ENCODE peak calls at places on chromosome 17, in ten cellular contexts. One of them, this sample, is unnamed.

GRCh38 chr17:80455784-80456183 is 20.6 kb downstream of the NPTX1 start:
- DNase-seq in spleen: no peak
- DNase-seq in AG09309: no peak
- DNase-seq in PC-3: no peak
- DNase-seq in Peyer's patch: no peak
- DNase-seq in sigmoid colon: no peak
- DNase-seq in thoracic aorta: no peak
- DNase-seq in endothelial cell: no peak
- DNase-seq in kidney: no peak
- DNase-seq in foreskin fibroblast: peak
- DNase-seq in this sample: no peak

GRCh38 chr17:37820313-37821024 is 75.6 kb upstream of the HNF1B start:
- DNase-seq in endothelial cell: no peak
- DNase-seq in spleen: no peak
- DNase-seq in kidney: no peak
- DNase-seq in AG09309: no peak
- DNase-seq in PC-3: no peak
- DNase-seq in foreskin fibroblast: no peak
- DNase-seq in Peyer's patch: no peak
- DNase-seq in thoracic aorta: no peak
- DNase-seq in sigmoid colon: no peak
- DNase-seq in this sample: no peak

GRCh38 chr17:29571883-29572681 is 3.6 kb downstream of the TP53I13 start:
- DNase-seq in Peyer's patch: peak
- DNase-seq in sigmoid colon: peak
- DNase-seq in kidney: peak
- DNase-seq in thoracic aorta: no peak
- DNase-seq in AG09309: no peak
- DNase-seq in foreskin fibroblast: peak
- DNase-seq in endothelial cell: no peak
- DNase-seq in spleen: peak
- DNase-seq in PC-3: no peak
- DNase-seq in this sample: peak

GRCh38 chr17:14719942-14720341 is 419.1 kb downstream of the HS3ST3B1 start:
- DNase-seq in sigmoid colon: no peak
- DNase-seq in spleen: no peak
- DNase-seq in endothelial cell: no peak
- DNase-seq in AG09309: no peak
- DNase-seq in Peyer's patch: no peak
- DNase-seq in thoracic aorta: no peak
- DNase-seq in foreskin fibroblast: no peak
- DNase-seq in PC-3: peak
- DNase-seq in kidney: no peak
- DNase-seq in this sample: no peak

GRCh38 chr17:77741109-77741508 is 217.4 kb upstream of the TNRC6C start:
- DNase-seq in kidney: no peak
- DNase-seq in PC-3: peak
- DNase-seq in Peyer's patch: no peak
- DNase-seq in endothelial cell: no peak
- DNase-seq in thoracic aorta: no peak
- DNase-seq in sigmoid colon: peak
- DNase-seq in spleen: peak
- DNase-seq in foreskin fibroblast: peak
- DNase-seq in AG09309: no peak
- DNase-seq in this sample: no peak

GRCh38 chr17:13967416-13967815 is 101.9 kb upstream of the COX10 start:
- DNase-seq in thoracic aorta: no peak
- DNase-seq in foreskin fibroblast: no peak
- DNase-seq in AG09309: no peak
- DNase-seq in sigmoid colon: no peak
- DNase-seq in PC-3: no peak
- DNase-seq in spleen: no peak
- DNase-seq in kidney: no peak
- DNase-seq in endothelial cell: no peak
- DNase-seq in Peyer's patch: no peak
- DNase-seq in this sample: no peak

GRCh38 chr17:46078675-46079074 is 79.6 kb downstream of the STH start:
- DNase-seq in endothelial cell: no peak
- DNase-seq in sigmoid colon: no peak
- DNase-seq in thoracic aorta: no peak
- DNase-seq in PC-3: no peak
- DNase-seq in foreskin fibroblast: no peak
- DNase-seq in AG09309: no peak
- DNase-seq in Peyer's patch: no peak
- DNase-seq in kidney: no peak
- DNase-seq in spleen: no peak
- DNase-seq in this sample: no peak

GRCh38 chr17:57534863-57535651 is 210.0 kb downstream of the CCDC182 start:
- DNase-seq in endothelial cell: no peak
- DNase-seq in Peyer's patch: no peak
- DNase-seq in kidney: no peak
- DNase-seq in spleen: no peak
- DNase-seq in AG09309: no peak
- DNase-seq in sigmoid colon: no peak
- DNase-seq in thoracic aorta: no peak
- DNase-seq in foreskin fibroblast: no peak
- DNase-seq in PC-3: no peak
- DNase-seq in this sample: no peak

GRCh38 chr17:69728816-69729215 is 314.3 kb downstream of the MAP2K6 start:
- DNase-seq in foreskin fibroblast: no peak
- DNase-seq in thoracic aorta: no peak
- DNase-seq in kidney: no peak
- DNase-seq in sigmoid colon: no peak
- DNase-seq in spleen: no peak
- DNase-seq in endothelial cell: no peak
- DNase-seq in AG09309: no peak
- DNase-seq in PC-3: no peak
- DNase-seq in Peyer's patch: no peak
- DNase-seq in this sample: no peak

GRCh38 chr17:16287563-16288027 is 65.7 kb downstream of the CENPV start:
- DNase-seq in thoracic aorta: no peak
- DNase-seq in AG09309: peak
- DNase-seq in endothelial cell: no peak
- DNase-seq in foreskin fibroblast: peak
- DNase-seq in sigmoid colon: no peak
- DNase-seq in Peyer's patch: no peak
- DNase-seq in spleen: no peak
- DNase-seq in kidney: no peak
- DNase-seq in PC-3: peak
- DNase-seq in this sample: no peak

GRCh38 chr17:39915559-39915958 is 2.9 kb downstream of the GSDMB start:
- DNase-seq in spleen: no peak
- DNase-seq in endothelial cell: no peak
- DNase-seq in PC-3: no peak
- DNase-seq in AG09309: no peak
- DNase-seq in foreskin fibroblast: no peak
- DNase-seq in Peyer's patch: no peak
- DNase-seq in thoracic aorta: no peak
- DNase-seq in kidney: no peak
- DNase-seq in sigmoid colon: no peak
- DNase-seq in this sample: no peak

GRCh38 chr17:39919087-39919683 is 750 bp upstream of the GSDMB start:
- DNase-seq in PC-3: no peak
- DNase-seq in sigmoid colon: no peak
- DNase-seq in Peyer's patch: peak
- DNase-seq in spleen: no peak
- DNase-seq in thoracic aorta: no peak
- DNase-seq in kidney: no peak
- DNase-seq in AG09309: no peak
- DNase-seq in foreskin fibroblast: no peak
- DNase-seq in endothelial cell: no peak
- DNase-seq in this sample: no peak

GRCh38 chr17:39913989-39914388 is 4.4 kb downstream of the GSDMB start:
- DNase-seq in foreskin fibroblast: no peak
- DNase-seq in Peyer's patch: no peak
- DNase-seq in PC-3: no peak
- DNase-seq in kidney: no peak
- DNase-seq in spleen: no peak
- DNase-seq in sigmoid colon: no peak
- DNase-seq in AG09309: no peak
- DNase-seq in endothelial cell: no peak
- DNase-seq in thoracic aorta: no peak
- DNase-seq in this sample: no peak

GRCh38 chr17:39920218-39921210 is 2.1 kb upstream of the GSDMB start:
- DNase-seq in Peyer's patch: peak
- DNase-seq in sigmoid colon: no peak
- DNase-seq in foreskin fibroblast: no peak
- DNase-seq in PC-3: no peak
- DNase-seq in spleen: peak
- DNase-seq in kidney: peak
- DNase-seq in AG09309: no peak
- DNase-seq in thoracic aorta: no peak
- DNase-seq in endothelial cell: no peak
- DNase-seq in this sample: no peak

DNA sequence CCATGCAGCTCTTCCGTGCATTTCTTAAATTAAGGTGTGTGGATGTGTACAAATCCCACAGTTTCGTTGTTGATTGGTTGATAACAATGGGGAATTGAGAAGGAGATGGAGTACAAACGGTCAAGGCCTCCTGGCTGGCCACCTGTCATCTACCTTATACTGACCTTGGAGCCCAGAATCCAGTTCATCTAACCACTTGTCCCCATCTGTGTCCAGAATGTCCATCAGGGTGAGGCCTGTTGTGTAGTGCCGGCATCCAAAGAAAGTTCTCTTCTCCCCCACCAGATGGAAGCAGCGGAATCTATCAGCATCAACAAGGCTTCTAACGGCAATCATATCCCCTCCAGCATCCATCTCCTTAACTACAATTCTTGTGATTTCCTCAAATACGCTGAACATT is 1.5 kb downstream of the GSDMB start:
- DNase-seq in thoracic aorta: no peak
- DNase-seq in endothelial cell: no peak
- DNase-seq in kidney: no peak
- DNase-seq in foreskin fibroblast: peak
- DNase-seq in PC-3: no peak
- DNase-seq in AG09309: no peak
- DNase-seq in sigmoid colon: no peak
- DNase-seq in Peyer's patch: peak
- DNase-seq in spleen: no peak
- DNase-seq in this sample: no peak
- TF ChIP-seq CTCF in thoracic aorta: no peak
- TF ChIP-seq CTCF in endothelial cell: no peak
- TF ChIP-seq CTCF in kidney: no peak
- TF ChIP-seq CTCF in foreskin fibroblast: peak
- TF ChIP-seq CTCF in PC-3: peak
- TF ChIP-seq CTCF in AG09309: peak
- TF ChIP-seq CTCF in sigmoid colon: no peak
- TF ChIP-seq CTCF in Peyer's patch: no peak
- TF ChIP-seq CTCF in spleen: no peak
- TF ChIP-seq CTCF in this sample: no peak

GRCh38 chr17:1629647-1630310 is 1.1 kb upstream of the SLC43A2 start:
- DNase-seq in Peyer's patch: peak
- DNase-seq in foreskin fibroblast: peak
- DNase-seq in AG09309: no peak
- DNase-seq in spleen: peak
- DNase-seq in thoracic aorta: no peak
- DNase-seq in sigmoid colon: peak
- DNase-seq in PC-3: peak
- DNase-seq in kidney: peak
- DNase-seq in endothelial cell: peak
- DNase-seq in this sample: peak
- TF ChIP-seq CTCF in Peyer's patch: peak
- TF ChIP-seq CTCF in foreskin fibroblast: peak
- TF ChIP-seq CTCF in AG09309: peak
- TF ChIP-seq CTCF in spleen: peak
- TF ChIP-seq CTCF in thoracic aorta: peak
- TF ChIP-seq CTCF in sigmoid colon: peak
- TF ChIP-seq CTCF in PC-3: peak
- TF ChIP-seq CTCF in kidney: peak
- TF ChIP-seq CTCF in endothelial cell: peak
- TF ChIP-seq CTCF in this sample: no peak

DNA sequence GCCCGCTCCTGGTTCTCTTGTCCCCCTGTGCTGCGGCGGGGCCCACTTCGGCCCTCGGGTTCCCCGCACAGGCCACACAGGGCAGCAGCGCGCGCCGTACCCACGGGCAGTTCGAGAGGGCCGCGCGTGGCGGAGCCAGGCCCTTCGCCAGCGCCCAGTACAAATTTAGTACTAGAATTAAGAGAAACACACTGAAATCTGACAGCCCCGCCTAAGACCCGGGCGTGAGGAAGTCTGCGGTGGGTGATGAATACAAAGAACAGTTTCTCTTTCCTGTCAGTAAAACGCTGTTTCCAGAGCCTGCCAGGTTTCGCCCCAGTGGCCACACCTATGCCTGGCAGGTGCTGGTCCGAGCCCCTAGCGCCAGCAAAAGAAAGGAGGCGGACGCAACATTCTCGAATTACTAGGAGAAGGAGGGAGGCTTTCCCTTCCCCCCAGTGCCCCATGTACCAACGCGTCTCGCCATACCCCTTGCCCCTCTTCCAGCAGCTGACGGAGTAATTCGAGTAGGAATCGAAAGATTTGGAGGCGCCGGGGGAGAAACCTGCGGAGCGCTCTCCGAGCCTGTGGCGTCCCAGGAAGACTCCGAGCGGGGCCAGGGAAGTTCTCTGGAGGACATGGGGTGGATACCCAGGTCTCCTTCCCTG is 591 bp upstream of the SLFN5 start:
- DNase-seq in AG09309: no peak
- DNase-seq in kidney: peak
- DNase-seq in sigmoid colon: peak
- DNase-seq in foreskin fibroblast: peak
- DNase-seq in spleen: peak
- DNase-seq in endothelial cell: peak
- DNase-seq in thoracic aorta: no peak
- DNase-seq in Peyer's patch: peak
- DNase-seq in PC-3: peak
- DNase-seq in this sample: peak
- TF ChIP-seq CTCF in AG09309: peak
- TF ChIP-seq CTCF in kidney: peak
- TF ChIP-seq CTCF in sigmoid colon: no peak
- TF ChIP-seq CTCF in foreskin fibroblast: peak
- TF ChIP-seq CTCF in spleen: peak
- TF ChIP-seq CTCF in endothelial cell: no peak
- TF ChIP-seq CTCF in thoracic aorta: peak
- TF ChIP-seq CTCF in Peyer's patch: peak
- TF ChIP-seq CTCF in PC-3: peak
- TF ChIP-seq CTCF in this sample: no peak

DNA sequence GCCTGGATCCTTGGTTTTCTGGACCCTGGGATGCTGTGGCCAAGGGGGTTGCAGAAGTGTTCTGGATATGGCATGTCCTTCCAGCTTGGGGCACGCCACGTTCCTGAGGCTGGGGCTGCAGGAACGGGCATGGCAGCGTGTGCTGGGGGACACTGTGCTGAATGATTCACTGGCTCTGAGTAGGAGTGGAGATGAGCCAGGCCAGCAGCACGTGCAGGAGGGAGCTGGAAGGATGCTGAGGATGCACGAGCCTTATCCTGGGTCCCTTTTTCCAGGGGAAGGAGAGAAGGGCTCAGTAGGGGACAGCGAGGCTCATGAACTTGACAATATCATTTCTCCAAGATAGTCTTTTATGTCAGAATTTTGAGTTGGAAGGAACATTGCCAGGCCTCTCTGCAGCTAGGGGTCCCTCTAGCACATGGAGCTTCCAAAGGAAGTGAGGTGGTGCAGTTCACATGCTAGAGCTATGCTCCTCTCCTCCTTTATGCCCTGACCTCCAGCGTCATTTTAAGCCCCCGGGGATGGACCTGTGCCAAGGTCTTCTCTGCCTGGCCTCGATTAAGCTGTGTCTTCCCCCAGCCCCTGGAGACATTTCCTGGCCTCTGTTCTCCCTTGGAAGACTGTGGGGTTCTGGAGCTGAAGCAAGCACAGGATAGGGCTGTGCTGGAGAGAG is 125.9 kb downstream of the OR1D5 start:
- DNase-seq in spleen: no peak
- DNase-seq in endothelial cell: no peak
- DNase-seq in sigmoid colon: no peak
- DNase-seq in kidney: no peak
- DNase-seq in PC-3: no peak
- DNase-seq in thoracic aorta: no peak
- DNase-seq in foreskin fibroblast: peak
- DNase-seq in Peyer's patch: no peak
- DNase-seq in AG09309: no peak
- DNase-seq in this sample: no peak
- TF ChIP-seq CTCF in spleen: no peak
- TF ChIP-seq CTCF in endothelial cell: no peak
- TF ChIP-seq CTCF in sigmoid colon: no peak
- TF ChIP-seq CTCF in kidney: no peak
- TF ChIP-seq CTCF in PC-3: peak
- TF ChIP-seq CTCF in thoracic aorta: no peak
- TF ChIP-seq CTCF in foreskin fibroblast: peak
- TF ChIP-seq CTCF in Peyer's patch: no peak
- TF ChIP-seq CTCF in AG09309: no peak
- TF ChIP-seq CTCF in this sample: no peak